ENCODE peak calls at places on chromosomes 13 and 19, in seven cellular contexts. One of them, this sample, is unnamed.

GRCh38 chr19:17579523-17580244 is 24.2 kb downstream of the COLGALT1 start:
- DNase-seq in neuronal stem cell: peak; percentile 45
- DNase-seq in IMR-90: peak; percentile 26
- DNase-seq in trophoblast cell: peak; percentile 52
- DNase-seq in H1: peak; percentile 87
- DNase-seq in H9: peak; percentile 98
- DNase-seq in mesenchymal stem cell: peak; percentile 48
- DNase-seq in this sample: peak; percentile 90

GRCh38 chr13:30409911-30410704 is 12.2 kb upstream of the UBE2L5 start:
- DNase-seq in H1: no peak
- DNase-seq in IMR-90: peak; percentile 85
- DNase-seq in trophoblast cell: no peak
- DNase-seq in neuronal stem cell: no peak
- DNase-seq in H9: no peak
- DNase-seq in mesenchymal stem cell: peak; percentile 85
- DNase-seq in this sample: peak; percentile 13

GRCh38 chr19:8423821-8424223 is 10.7 kb downstream of the MARCHF2 start:
- DNase-seq in mesenchymal stem cell: peak; percentile 99
- DNase-seq in IMR-90: peak; percentile 97
- DNase-seq in trophoblast cell: peak; percentile 97
- DNase-seq in neuronal stem cell: peak; percentile 41
- DNase-seq in H1: no peak
- DNase-seq in H9: peak; percentile 66
- DNase-seq in this sample: peak; percentile 88

GRCh38 chr13:84096221-84096620 is 213.9 kb upstream of the SLITRK1 start:
- DNase-seq in trophoblast cell: no peak
- DNase-seq in neuronal stem cell: no peak
- DNase-seq in IMR-90: peak; percentile 1
- DNase-seq in mesenchymal stem cell: no peak
- DNase-seq in H1: no peak
- DNase-seq in H9: no peak
- DNase-seq in this sample: no peak

GRCh38 chr13:55761986-55762385 is 1378.7 kb upstream of the PRR20A start:
- DNase-seq in neuronal stem cell: no peak
- DNase-seq in IMR-90: no peak
- DNase-seq in mesenchymal stem cell: no peak
- DNase-seq in trophoblast cell: no peak
- DNase-seq in H9: no peak
- DNase-seq in H1: no peak
- DNase-seq in this sample: no peak

GRCh38 chr19:49744946-49745381 is 18.1 kb downstream of the TSKS start:
- DNase-seq in H9: peak; percentile 82
- DNase-seq in neuronal stem cell: no peak
- DNase-seq in trophoblast cell: no peak
- DNase-seq in IMR-90: no peak
- DNase-seq in mesenchymal stem cell: no peak
- DNase-seq in H1: no peak
- DNase-seq in this sample: peak; percentile 78

GRCh38 chr13:97067342-97067895 is 73.1 kb upstream of the OXGR1 start:
- DNase-seq in neuronal stem cell: no peak
- DNase-seq in trophoblast cell: no peak
- DNase-seq in mesenchymal stem cell: peak; percentile 33
- DNase-seq in IMR-90: no peak
- DNase-seq in H1: no peak
- DNase-seq in H9: no peak
- DNase-seq in this sample: no peak

GRCh38 chr13:98372886-98373285 is 195.8 kb upstream of the RNF113B start:
- DNase-seq in H1: no peak
- DNase-seq in neuronal stem cell: no peak
- DNase-seq in H9: no peak
- DNase-seq in trophoblast cell: no peak
- DNase-seq in IMR-90: peak; percentile 87
- DNase-seq in mesenchymal stem cell: peak; percentile 79
- DNase-seq in this sample: peak; percentile 60

GRCh38 chr13:95968906-95969305 is 84.3 kb downstream of the UGGT2 start:
- DNase-seq in trophoblast cell: no peak
- DNase-seq in H9: no peak
- DNase-seq in mesenchymal stem cell: peak; percentile 44
- DNase-seq in IMR-90: no peak
- DNase-seq in neuronal stem cell: no peak
- DNase-seq in H1: no peak
- DNase-seq in this sample: no peak

GRCh38 chr19:48484931-48485612 is 15.9 kb downstream of the CYTH2 start:
- DNase-seq in IMR-90: no peak
- DNase-seq in H9: no peak
- DNase-seq in trophoblast cell: no peak
- DNase-seq in mesenchymal stem cell: no peak
- DNase-seq in H1: no peak
- DNase-seq in neuronal stem cell: no peak
- DNase-seq in this sample: no peak

GRCh38 chr19:3338541-3339181 is 27.7 kb upstream of the NFIC start:
- DNase-seq in trophoblast cell: no peak
- DNase-seq in neuronal stem cell: no peak
- DNase-seq in IMR-90: no peak
- DNase-seq in mesenchymal stem cell: peak; percentile 41
- DNase-seq in H9: no peak
- DNase-seq in H1: no peak
- DNase-seq in this sample: no peak

GRCh38 chr19:1942934-1943555 is 2.1 kb downstream of the CSNK1G2 start:
- DNase-seq in trophoblast cell: no peak
- DNase-seq in IMR-90: no peak
- DNase-seq in mesenchymal stem cell: peak; percentile 25
- DNase-seq in H1: no peak
- DNase-seq in neuronal stem cell: no peak
- DNase-seq in H9: no peak
- DNase-seq in this sample: no peak

GRCh38 chr19:55156202-55157063 is 1.1 kb downstream of the TNNI3 start:
- DNase-seq in IMR-90: peak; percentile 44
- DNase-seq in H9: peak; percentile 99
- DNase-seq in trophoblast cell: no peak
- DNase-seq in neuronal stem cell: peak; percentile 91
- DNase-seq in H1: no peak
- DNase-seq in mesenchymal stem cell: peak; percentile 39
- DNase-seq in this sample: peak; percentile 91

GRCh38 chr19:39645800-39646411 is 9.8 kb upstream of the LGALS16 start:
- DNase-seq in H9: no peak
- DNase-seq in trophoblast cell: peak; percentile 25
- DNase-seq in H1: no peak
- DNase-seq in mesenchymal stem cell: peak; percentile 2
- DNase-seq in neuronal stem cell: peak; percentile 38
- DNase-seq in IMR-90: peak; percentile 15
- DNase-seq in this sample: peak; percentile 40

GRCh38 chr19:44604241-44604640 is 9.1 kb upstream of the IGSF23 start:
- DNase-seq in H1: no peak
- DNase-seq in mesenchymal stem cell: no peak
- DNase-seq in H9: no peak
- DNase-seq in IMR-90: no peak
- DNase-seq in neuronal stem cell: no peak
- DNase-seq in trophoblast cell: no peak
- DNase-seq in this sample: no peak

GRCh38 chr13:106440846-106441245 is 94.6 kb downstream of the EFNB2 start:
- DNase-seq in H9: no peak
- DNase-seq in neuronal stem cell: no peak
- DNase-seq in mesenchymal stem cell: no peak
- DNase-seq in H1: no peak
- DNase-seq in IMR-90: no peak
- DNase-seq in trophoblast cell: no peak
- DNase-seq in this sample: peak; percentile 84

GRCh38 chr19:8390617-8390981 is 439 bp downstream of the RAB11B start:
- DNase-seq in IMR-90: peak; percentile 89
- DNase-seq in H1: peak; percentile 91
- DNase-seq in neuronal stem cell: peak; percentile 93
- DNase-seq in mesenchymal stem cell: peak; percentile 91
- DNase-seq in trophoblast cell: peak; percentile 94
- DNase-seq in H9: peak; percentile 95
- DNase-seq in this sample: peak; percentile 93

GRCh38 chr19:19552811-19553210 is 14.7 kb downstream of the CILP2 start:
- DNase-seq in IMR-90: no peak
- DNase-seq in neuronal stem cell: no peak
- DNase-seq in H9: peak; percentile 84
- DNase-seq in mesenchymal stem cell: peak; percentile 39
- DNase-seq in trophoblast cell: no peak
- DNase-seq in H1: no peak
- DNase-seq in this sample: peak; percentile 66

GRCh38 chr13:96214804-96215445 is 125.0 kb downstream of the HS6ST3 start:
- DNase-seq in IMR-90: no peak
- DNase-seq in mesenchymal stem cell: no peak
- DNase-seq in trophoblast cell: no peak
- DNase-seq in H1: no peak
- DNase-seq in H9: no peak
- DNase-seq in neuronal stem cell: no peak
- DNase-seq in this sample: peak; percentile 52

GRCh38 chr13:67736646-67737420 is 506.7 kb upstream of the PCDH9 start:
- DNase-seq in H1: peak; percentile 67
- DNase-seq in trophoblast cell: no peak
- DNase-seq in mesenchymal stem cell: peak; percentile 77
- DNase-seq in IMR-90: peak; percentile 68
- DNase-seq in neuronal stem cell: peak; percentile 36
- DNase-seq in H9: peak; percentile 61
- DNase-seq in this sample: peak; percentile 89

GRCh38 chr19:33424181-33424580 is 50.7 kb downstream of the CEBPG start:
- DNase-seq in IMR-90: no peak
- DNase-seq in H1: no peak
- DNase-seq in trophoblast cell: no peak
- DNase-seq in mesenchymal stem cell: no peak
- DNase-seq in H9: no peak
- DNase-seq in neuronal stem cell: no peak
- DNase-seq in this sample: no peak

GRCh38 chr19:10643968-10644290 is 10.2 kb upstream of the ILF3 start:
- DNase-seq in H1: no peak
- DNase-seq in trophoblast cell: no peak
- DNase-seq in mesenchymal stem cell: no peak
- DNase-seq in H9: no peak
- DNase-seq in neuronal stem cell: no peak
- DNase-seq in IMR-90: no peak
- DNase-seq in this sample: no peak

GRCh38 chr13:27959976-27960361 is 9.1 kb downstream of the CDX2 start:
- DNase-seq in trophoblast cell: no peak
- DNase-seq in IMR-90: no peak
- DNase-seq in mesenchymal stem cell: no peak
- DNase-seq in H9: no peak
- DNase-seq in neuronal stem cell: no peak
- DNase-seq in H1: no peak
- DNase-seq in this sample: no peak

GRCh38 chr19:390386-391198 is 18.4 kb downstream of the C2CD4C start:
- DNase-seq in IMR-90: no peak
- DNase-seq in H9: no peak
- DNase-seq in neuronal stem cell: no peak
- DNase-seq in trophoblast cell: no peak
- DNase-seq in mesenchymal stem cell: no peak
- DNase-seq in H1: no peak
- DNase-seq in this sample: no peak

GRCh38 chr13:112984954-112985802 is 16.2 kb downstream of the MCF2L start:
- DNase-seq in trophoblast cell: no peak
- DNase-seq in mesenchymal stem cell: no peak
- DNase-seq in IMR-90: no peak
- DNase-seq in H1: no peak
- DNase-seq in neuronal stem cell: no peak
- DNase-seq in H9: no peak
- DNase-seq in this sample: no peak

GRCh38 chr19:44807162-44807561 is 1.7 kb upstream of the BCAM start:
- DNase-seq in H9: no peak
- DNase-seq in trophoblast cell: peak; percentile 80
- DNase-seq in mesenchymal stem cell: no peak
- DNase-seq in IMR-90: no peak
- DNase-seq in neuronal stem cell: no peak
- DNase-seq in H1: no peak
- DNase-seq in this sample: no peak

GRCh38 chr13:65892859-65893258 is 1337.3 kb downstream of the PCDH9 start:
- DNase-seq in neuronal stem cell: no peak
- DNase-seq in mesenchymal stem cell: no peak
- DNase-seq in trophoblast cell: no peak
- DNase-seq in H9: no peak
- DNase-seq in IMR-90: peak; percentile 7
- DNase-seq in H1: no peak
- DNase-seq in this sample: no peak

GRCh38 chr19:16106121-16106520 is 5.6 kb upstream of the RAB8A start:
- DNase-seq in IMR-90: peak; percentile 53
- DNase-seq in H9: no peak
- DNase-seq in trophoblast cell: no peak
- DNase-seq in mesenchymal stem cell: peak; percentile 88
- DNase-seq in neuronal stem cell: no peak
- DNase-seq in H1: no peak
- DNase-seq in this sample: peak; percentile 49
- H2BK120ac ChIP-seq in IMR-90: no peak overlapping the region
- H2BK120ac ChIP-seq in H9: no peak overlapping the region
- H2BK120ac ChIP-seq in trophoblast cell: no peak overlapping the region
- H2BK120ac ChIP-seq in mesenchymal stem cell: no peak overlapping the region
- H2BK120ac ChIP-seq in neuronal stem cell: no peak overlapping the region
- H2BK120ac ChIP-seq in H1: no peak overlapping the region
- H2BK120ac ChIP-seq in this sample: no peak overlapping the region

DNA sequence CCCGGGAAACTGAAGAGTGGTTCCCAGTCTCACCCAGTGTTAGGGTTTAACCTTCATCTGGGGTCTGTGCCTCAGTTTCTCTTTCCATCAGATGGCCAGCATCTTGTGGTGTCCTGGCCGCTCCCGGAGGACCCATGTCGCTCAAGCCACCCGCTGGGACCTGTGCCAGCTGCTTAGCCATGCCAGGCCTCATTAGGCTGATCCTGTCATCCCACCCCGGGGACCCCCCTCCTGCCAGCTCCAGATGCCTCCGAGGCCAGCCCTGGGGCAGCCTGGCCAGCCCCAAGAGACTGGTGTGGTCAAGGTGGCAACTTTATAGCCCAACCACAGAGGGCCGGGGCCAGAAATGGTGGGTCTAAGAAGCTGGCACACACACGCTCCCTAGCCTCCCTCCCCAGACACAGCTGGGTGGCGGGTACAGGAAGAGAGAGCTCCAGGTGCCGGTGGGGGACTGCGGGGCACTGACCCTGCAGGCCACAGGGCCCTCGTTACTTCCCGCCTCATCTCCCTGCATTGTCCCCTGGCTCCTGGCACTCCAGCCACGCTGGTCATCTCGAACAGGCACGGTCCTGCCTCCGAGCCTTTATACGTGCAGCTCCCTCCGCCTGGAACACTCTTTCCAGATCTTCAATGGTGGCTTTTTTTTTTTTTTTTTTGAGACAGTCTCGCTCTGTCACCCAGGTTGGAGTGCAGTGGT is 3.4 kb downstream of the NRTN start:
- DNase-seq in trophoblast cell: no peak
- DNase-seq in IMR-90: no peak
- DNase-seq in mesenchymal stem cell: no peak
- DNase-seq in H1: no peak
- DNase-seq in neuronal stem cell: no peak
- DNase-seq in H9: no peak
- DNase-seq in this sample: no peak
- H2BK120ac ChIP-seq in trophoblast cell: no peak overlapping the region
- H2BK120ac ChIP-seq in IMR-90: no peak overlapping the region
- H2BK120ac ChIP-seq in mesenchymal stem cell: no peak overlapping the region
- H2BK120ac ChIP-seq in H1: no peak overlapping the region
- H2BK120ac ChIP-seq in neuronal stem cell: no peak overlapping the region
- H2BK120ac ChIP-seq in H9: no peak overlapping the region
- H2BK120ac ChIP-seq in this sample: no peak overlapping the region

GRCh38 chr19:15869109-15869555 is 28.7 kb downstream of the CYP4F2 start:
- DNase-seq in H9: no peak
- DNase-seq in neuronal stem cell: peak; percentile 4
- DNase-seq in mesenchymal stem cell: no peak
- DNase-seq in H1: no peak
- DNase-seq in IMR-90: no peak
- DNase-seq in trophoblast cell: peak; percentile 11
- DNase-seq in this sample: peak; percentile 75
- H2BK120ac ChIP-seq in H9: no peak overlapping the region
- H2BK120ac ChIP-seq in neuronal stem cell: no peak overlapping the region
- H2BK120ac ChIP-seq in mesenchymal stem cell: no peak overlapping the region
- H2BK120ac ChIP-seq in H1: no peak overlapping the region
- H2BK120ac ChIP-seq in IMR-90: no peak overlapping the region
- H2BK120ac ChIP-seq in trophoblast cell: no peak overlapping the region
- H2BK120ac ChIP-seq in this sample: no peak overlapping the region

GRCh38 chr19:23986623-23987022 is 71.9 kb downstream of the ZNF726 start:
- DNase-seq in H9: no peak
- DNase-seq in H1: no peak
- DNase-seq in mesenchymal stem cell: no peak
- DNase-seq in neuronal stem cell: no peak
- DNase-seq in IMR-90: no peak
- DNase-seq in trophoblast cell: peak; percentile 66
- DNase-seq in this sample: no peak
- H2BK120ac ChIP-seq in H9: no peak overlapping the region
- H2BK120ac ChIP-seq in H1: no peak overlapping the region
- H2BK120ac ChIP-seq in mesenchymal stem cell: no peak overlapping the region
- H2BK120ac ChIP-seq in neuronal stem cell: no peak overlapping the region
- H2BK120ac ChIP-seq in IMR-90: no peak overlapping the region
- H2BK120ac ChIP-seq in trophoblast cell: no peak overlapping the region
- H2BK120ac ChIP-seq in this sample: no peak overlapping the region